ENCODE peak calls at places on chromosomes 13 and 19, in six cellular contexts. One of them, this sample, is unnamed.

GRCh38 chr13:95643814-95644598 is 500 bp downstream of the DZIP1 start:
- DNase-seq in ecto neural progenitor cell: peak
- DNase-seq in stimulated activated CD4-positive, alpha-beta T cell treated with anti-CD3 and anti-CD28 coated beads, Interleukin-4, amount 100 ng/mL, for 4 hours: no peak
- DNase-seq in activated CD8-positive, alpha-beta memory T cell treated with anti-CD3 and anti-CD28 coated beads for 4 hours: no peak
- DNase-seq in cardiac muscle cell: peak
- DNase-seq in WTC11: peak
- DNase-seq in this sample: peak

GRCh38 chr19:2270157-2270571 is 11.8 kb downstream of the PEAK3 start:
- DNase-seq in ecto neural progenitor cell: no peak
- DNase-seq in stimulated activated CD4-positive, alpha-beta T cell treated with anti-CD3 and anti-CD28 coated beads, Interleukin-4, amount 100 ng/mL, for 4 hours: peak
- DNase-seq in activated CD8-positive, alpha-beta memory T cell treated with anti-CD3 and anti-CD28 coated beads for 4 hours: no peak
- DNase-seq in cardiac muscle cell: no peak
- DNase-seq in WTC11: no peak
- DNase-seq in this sample: no peak

GRCh38 chr19:46606019-46606418 is 4.9 kb downstream of the CALM3 start:
- DNase-seq in ecto neural progenitor cell: no peak
- DNase-seq in stimulated activated CD4-positive, alpha-beta T cell treated with anti-CD3 and anti-CD28 coated beads, Interleukin-4, amount 100 ng/mL, for 4 hours: no peak
- DNase-seq in activated CD8-positive, alpha-beta memory T cell treated with anti-CD3 and anti-CD28 coated beads for 4 hours: no peak
- DNase-seq in cardiac muscle cell: no peak
- DNase-seq in WTC11: peak
- DNase-seq in this sample: no peak

GRCh38 chr19:40383668-40384248 is 6.2 kb downstream of the HIPK4 start:
- DNase-seq in ecto neural progenitor cell: no peak
- DNase-seq in stimulated activated CD4-positive, alpha-beta T cell treated with anti-CD3 and anti-CD28 coated beads, Interleukin-4, amount 100 ng/mL, for 4 hours: no peak
- DNase-seq in activated CD8-positive, alpha-beta memory T cell treated with anti-CD3 and anti-CD28 coated beads for 4 hours: no peak
- DNase-seq in cardiac muscle cell: no peak
- DNase-seq in WTC11: no peak
- DNase-seq in this sample: no peak

GRCh38 chr19:6773323-6773931 is 919 bp downstream of the VAV1 start:
- DNase-seq in ecto neural progenitor cell: no peak
- DNase-seq in stimulated activated CD4-positive, alpha-beta T cell treated with anti-CD3 and anti-CD28 coated beads, Interleukin-4, amount 100 ng/mL, for 4 hours: peak
- DNase-seq in activated CD8-positive, alpha-beta memory T cell treated with anti-CD3 and anti-CD28 coated beads for 4 hours: no peak
- DNase-seq in cardiac muscle cell: no peak
- DNase-seq in WTC11: no peak
- DNase-seq in this sample: no peak

GRCh38 chr19:51194527-51195315 is 30.2 kb upstream of the CD33 start:
- DNase-seq in ecto neural progenitor cell: no peak
- DNase-seq in stimulated activated CD4-positive, alpha-beta T cell treated with anti-CD3 and anti-CD28 coated beads, Interleukin-4, amount 100 ng/mL, for 4 hours: no peak
- DNase-seq in activated CD8-positive, alpha-beta memory T cell treated with anti-CD3 and anti-CD28 coated beads for 4 hours: no peak
- DNase-seq in cardiac muscle cell: no peak
- DNase-seq in WTC11: no peak
- DNase-seq in this sample: no peak

GRCh38 chr13:84430015-84430414 is 547.7 kb upstream of the SLITRK1 start:
- DNase-seq in ecto neural progenitor cell: no peak
- DNase-seq in stimulated activated CD4-positive, alpha-beta T cell treated with anti-CD3 and anti-CD28 coated beads, Interleukin-4, amount 100 ng/mL, for 4 hours: no peak
- DNase-seq in activated CD8-positive, alpha-beta memory T cell treated with anti-CD3 and anti-CD28 coated beads for 4 hours: no peak
- DNase-seq in cardiac muscle cell: peak
- DNase-seq in WTC11: no peak
- DNase-seq in this sample: no peak

GRCh38 chr19:42965204-42965603 is 28.2 kb upstream of the PSG7 start:
- DNase-seq in ecto neural progenitor cell: no peak
- DNase-seq in stimulated activated CD4-positive, alpha-beta T cell treated with anti-CD3 and anti-CD28 coated beads, Interleukin-4, amount 100 ng/mL, for 4 hours: no peak
- DNase-seq in activated CD8-positive, alpha-beta memory T cell treated with anti-CD3 and anti-CD28 coated beads for 4 hours: no peak
- DNase-seq in cardiac muscle cell: no peak
- DNase-seq in WTC11: no peak
- DNase-seq in this sample: no peak

GRCh38 chr13:109672545-109672944 is 113.8 kb downstream of the IRS2 start:
- DNase-seq in ecto neural progenitor cell: no peak
- DNase-seq in stimulated activated CD4-positive, alpha-beta T cell treated with anti-CD3 and anti-CD28 coated beads, Interleukin-4, amount 100 ng/mL, for 4 hours: no peak
- DNase-seq in activated CD8-positive, alpha-beta memory T cell treated with anti-CD3 and anti-CD28 coated beads for 4 hours: no peak
- DNase-seq in cardiac muscle cell: no peak
- DNase-seq in WTC11: no peak
- DNase-seq in this sample: no peak

GRCh38 chr13:39415403-39415802 is 187.6 kb downstream of the LHFPL6 start:
- DNase-seq in ecto neural progenitor cell: peak
- DNase-seq in stimulated activated CD4-positive, alpha-beta T cell treated with anti-CD3 and anti-CD28 coated beads, Interleukin-4, amount 100 ng/mL, for 4 hours: no peak
- DNase-seq in activated CD8-positive, alpha-beta memory T cell treated with anti-CD3 and anti-CD28 coated beads for 4 hours: no peak
- DNase-seq in cardiac muscle cell: peak
- DNase-seq in WTC11: peak
- DNase-seq in this sample: no peak